ENCODE peak calls at places on chromosomes 3 and 15, in eight cellular contexts. One of them, this sample, is unnamed.

GRCh38 chr3:159765025-159765859 is 223.4 kb upstream of the IL12A start:
- DNase-seq in naive thymus-derived CD8-positive, alpha-beta T cell: no peak
- DNase-seq in GM04504: peak
- DNase-seq in COR-L47: peak
- DNase-seq in Peyer's patch: peak
- DNase-seq in T-helper 17 cell: no peak
- DNase-seq in upper lobe of right lung: peak
- DNase-seq in activated naive CD8-positive, alpha-beta T cell treated with anti-CD3 and anti-CD28 coated beads, Interleukin-2, amount 50 U/mL, for 24 hours: peak
- DNase-seq in this sample: peak

GRCh38 chr3:32817195-32817560 is 619 bp upstream of the TRIM71 start:
- DNase-seq in COR-L47: no peak
- DNase-seq in activated naive CD8-positive, alpha-beta T cell treated with anti-CD3 and anti-CD28 coated beads, Interleukin-2, amount 50 U/mL, for 24 hours: no peak
- DNase-seq in T-helper 17 cell: no peak
- DNase-seq in Peyer's patch: no peak
- DNase-seq in GM04504: no peak
- DNase-seq in upper lobe of right lung: peak
- DNase-seq in naive thymus-derived CD8-positive, alpha-beta T cell: no peak
- DNase-seq in this sample: peak

GRCh38 chr3:192833177-192833890 is 84.3 kb downstream of the MB21D2 start:
- DNase-seq in naive thymus-derived CD8-positive, alpha-beta T cell: no peak
- DNase-seq in T-helper 17 cell: no peak
- DNase-seq in activated naive CD8-positive, alpha-beta T cell treated with anti-CD3 and anti-CD28 coated beads, Interleukin-2, amount 50 U/mL, for 24 hours: no peak
- DNase-seq in GM04504: peak
- DNase-seq in upper lobe of right lung: no peak
- DNase-seq in Peyer's patch: no peak
- DNase-seq in COR-L47: no peak
- DNase-seq in this sample: no peak

GRCh38 chr15:68310811-68311463 is 33.4 kb downstream of the FEM1B start:
- DNase-seq in GM04504: no peak
- DNase-seq in T-helper 17 cell: no peak
- DNase-seq in upper lobe of right lung: no peak
- DNase-seq in COR-L47: no peak
- DNase-seq in naive thymus-derived CD8-positive, alpha-beta T cell: no peak
- DNase-seq in Peyer's patch: peak
- DNase-seq in activated naive CD8-positive, alpha-beta T cell treated with anti-CD3 and anti-CD28 coated beads, Interleukin-2, amount 50 U/mL, for 24 hours: no peak
- DNase-seq in this sample: no peak

GRCh38 chr15:85874236-85874635 is 79.5 kb upstream of the KLHL25 start:
- DNase-seq in upper lobe of right lung: no peak
- DNase-seq in Peyer's patch: no peak
- DNase-seq in GM04504: no peak
- DNase-seq in naive thymus-derived CD8-positive, alpha-beta T cell: no peak
- DNase-seq in COR-L47: no peak
- DNase-seq in T-helper 17 cell: no peak
- DNase-seq in activated naive CD8-positive, alpha-beta T cell treated with anti-CD3 and anti-CD28 coated beads, Interleukin-2, amount 50 U/mL, for 24 hours: no peak
- DNase-seq in this sample: no peak

GRCh38 chr15:88900309-88900981 is 5.1 kb upstream of the HAPLN3 start:
- DNase-seq in Peyer's patch: no peak
- DNase-seq in naive thymus-derived CD8-positive, alpha-beta T cell: no peak
- DNase-seq in T-helper 17 cell: no peak
- DNase-seq in GM04504: no peak
- DNase-seq in activated naive CD8-positive, alpha-beta T cell treated with anti-CD3 and anti-CD28 coated beads, Interleukin-2, amount 50 U/mL, for 24 hours: no peak
- DNase-seq in COR-L47: no peak
- DNase-seq in upper lobe of right lung: no peak
- DNase-seq in this sample: no peak

GRCh38 chr3:4491873-4492239 is 1.3 kb upstream of the ITPR1 start:
- DNase-seq in Peyer's patch: no peak
- DNase-seq in upper lobe of right lung: no peak
- DNase-seq in T-helper 17 cell: no peak
- DNase-seq in naive thymus-derived CD8-positive, alpha-beta T cell: no peak
- DNase-seq in GM04504: no peak
- DNase-seq in activated naive CD8-positive, alpha-beta T cell treated with anti-CD3 and anti-CD28 coated beads, Interleukin-2, amount 50 U/mL, for 24 hours: no peak
- DNase-seq in COR-L47: no peak
- DNase-seq in this sample: no peak

GRCh38 chr15:62482715-62483429 is 317.8 kb upstream of the C2CD4B start:
- DNase-seq in activated naive CD8-positive, alpha-beta T cell treated with anti-CD3 and anti-CD28 coated beads, Interleukin-2, amount 50 U/mL, for 24 hours: peak
- DNase-seq in Peyer's patch: no peak
- DNase-seq in COR-L47: no peak
- DNase-seq in T-helper 17 cell: no peak
- DNase-seq in upper lobe of right lung: no peak
- DNase-seq in naive thymus-derived CD8-positive, alpha-beta T cell: no peak
- DNase-seq in GM04504: no peak
- DNase-seq in this sample: peak

GRCh38 chr3:142232340-142232739 is 7.0 kb upstream of the GK5 start:
- DNase-seq in Peyer's patch: no peak
- DNase-seq in T-helper 17 cell: no peak
- DNase-seq in upper lobe of right lung: no peak
- DNase-seq in naive thymus-derived CD8-positive, alpha-beta T cell: no peak
- DNase-seq in activated naive CD8-positive, alpha-beta T cell treated with anti-CD3 and anti-CD28 coated beads, Interleukin-2, amount 50 U/mL, for 24 hours: no peak
- DNase-seq in GM04504: no peak
- DNase-seq in COR-L47: no peak
- DNase-seq in this sample: no peak

GRCh38 chr3:119497824-119498187 is 541 bp upstream of the TIMMDC1 start:
- DNase-seq in upper lobe of right lung: no peak
- DNase-seq in GM04504: peak
- DNase-seq in activated naive CD8-positive, alpha-beta T cell treated with anti-CD3 and anti-CD28 coated beads, Interleukin-2, amount 50 U/mL, for 24 hours: no peak
- DNase-seq in naive thymus-derived CD8-positive, alpha-beta T cell: peak
- DNase-seq in COR-L47: peak
- DNase-seq in Peyer's patch: peak
- DNase-seq in T-helper 17 cell: no peak
- DNase-seq in this sample: no peak

This sample was measured in germinal center.